ENCODE peak calls at places on chromosomes 4 and X, in eight cellular contexts. One of them, this sample, is unnamed.

GRCh38 chr4:24775209-24775608 is 20.2 kb upstream of the SOD3 start:
- DNase-seq in MM.1S: no peak
- DNase-seq in pancreas: no peak
- DNase-seq in right cardiac atrium: no peak
- DNase-seq in lower lobe of right lung: no peak
- DNase-seq in lower leg skin: no peak
- DNase-seq in astrocyte: no peak
- DNase-seq in BJ: no peak
- DNase-seq in this sample: no peak

GRCh38 chrX:150256297-150256650 is 106.8 kb upstream of the MAMLD1 start:
- DNase-seq in lower lobe of right lung: no peak
- DNase-seq in MM.1S: no peak
- DNase-seq in pancreas: no peak
- DNase-seq in astrocyte: no peak
- DNase-seq in right cardiac atrium: no peak
- DNase-seq in BJ: no peak
- DNase-seq in lower leg skin: no peak
- DNase-seq in this sample: no peak

GRCh38 chrX:44306336-44306735 is 37.1 kb downstream of the EFHC2 start:
- DNase-seq in right cardiac atrium: no peak
- DNase-seq in MM.1S: no peak
- DNase-seq in BJ: no peak
- DNase-seq in lower leg skin: peak; percentile 24
- DNase-seq in lower lobe of right lung: no peak
- DNase-seq in pancreas: no peak
- DNase-seq in astrocyte: peak; percentile 4
- DNase-seq in this sample: no peak

GRCh38 chr4:14772388-14772787 is 229.9 kb upstream of the CPEB2 start:
- DNase-seq in astrocyte: no peak
- DNase-seq in right cardiac atrium: no peak
- DNase-seq in pancreas: no peak
- DNase-seq in BJ: no peak
- DNase-seq in lower leg skin: no peak
- DNase-seq in MM.1S: no peak
- DNase-seq in lower lobe of right lung: no peak
- DNase-seq in this sample: no peak

GRCh38 chrX:15158736-15159406 is 111.0 kb downstream of the ASB9 start:
- DNase-seq in right cardiac atrium: no peak
- DNase-seq in MM.1S: peak; percentile 44
- DNase-seq in lower lobe of right lung: no peak
- DNase-seq in pancreas: no peak
- DNase-seq in astrocyte: no peak
- DNase-seq in lower leg skin: no peak
- DNase-seq in BJ: no peak
- DNase-seq in this sample: no peak

GRCh38 chr4:67576538-67576937 is 18.0 kb downstream of the STAP1 start:
- DNase-seq in BJ: no peak
- DNase-seq in lower leg skin: no peak
- DNase-seq in pancreas: no peak
- DNase-seq in lower lobe of right lung: no peak
- DNase-seq in right cardiac atrium: no peak
- DNase-seq in astrocyte: no peak
- DNase-seq in MM.1S: peak; percentile 32
- DNase-seq in this sample: no peak

GRCh38 chr4:153318696-153319320 is 25.7 kb upstream of the MND1 start:
- DNase-seq in BJ: peak; percentile 4
- DNase-seq in lower lobe of right lung: no peak
- DNase-seq in astrocyte: peak; percentile 14
- DNase-seq in pancreas: no peak
- DNase-seq in lower leg skin: no peak
- DNase-seq in right cardiac atrium: no peak
- DNase-seq in MM.1S: peak; percentile 47
- DNase-seq in this sample: no peak

GRCh38 chr4:38092701-38093100 is 132.5 kb downstream of the PTTG2 start:
- DNase-seq in pancreas: no peak
- DNase-seq in astrocyte: peak; percentile 70
- DNase-seq in MM.1S: no peak
- DNase-seq in BJ: no peak
- DNase-seq in lower leg skin: no peak
- DNase-seq in lower lobe of right lung: no peak
- DNase-seq in right cardiac atrium: no peak
- DNase-seq in this sample: no peak

GRCh38 chrX:103151799-103152198 is 58.9 kb upstream of the NXF3 start:
- DNase-seq in lower lobe of right lung: no peak
- DNase-seq in pancreas: no peak
- DNase-seq in right cardiac atrium: no peak
- DNase-seq in lower leg skin: no peak
- DNase-seq in astrocyte: no peak
- DNase-seq in MM.1S: no peak
- DNase-seq in BJ: no peak
- DNase-seq in this sample: no peak

GRCh38 chrX:85375333-85375738 is 4.1 kb downstream of the POF1B start:
- DNase-seq in MM.1S: no peak
- DNase-seq in lower lobe of right lung: no peak
- DNase-seq in right cardiac atrium: no peak
- DNase-seq in astrocyte: no peak
- DNase-seq in lower leg skin: no peak
- DNase-seq in BJ: no peak
- DNase-seq in pancreas: no peak
- DNase-seq in this sample: no peak

GRCh38 chrX:39900788-39901170 is 197.0 kb downstream of the BCOR start:
- DNase-seq in MM.1S: no peak
- DNase-seq in lower leg skin: no peak
- DNase-seq in astrocyte: no peak
- DNase-seq in BJ: no peak
- DNase-seq in lower lobe of right lung: no peak
- DNase-seq in right cardiac atrium: no peak
- DNase-seq in pancreas: no peak
- DNase-seq in this sample: no peak

GRCh38 chr4:156362581-156362980 is 408.9 kb upstream of the CTSO start:
- DNase-seq in pancreas: no peak
- DNase-seq in lower lobe of right lung: no peak
- DNase-seq in MM.1S: no peak
- DNase-seq in right cardiac atrium: no peak
- DNase-seq in astrocyte: peak; percentile 54
- DNase-seq in lower leg skin: no peak
- DNase-seq in BJ: peak; percentile 15
- DNase-seq in this sample: no peak

GRCh38 chr4:153823483-153823882 is 34.6 kb upstream of the SFRP2 start:
- DNase-seq in right cardiac atrium: no peak
- DNase-seq in pancreas: no peak
- DNase-seq in lower leg skin: no peak
- DNase-seq in lower lobe of right lung: no peak
- DNase-seq in MM.1S: no peak
- DNase-seq in BJ: no peak
- DNase-seq in astrocyte: no peak
- DNase-seq in this sample: no peak

GRCh38 chr4:106522839-106523238 is 154.3 kb upstream of the GIMD1 start:
- DNase-seq in astrocyte: no peak
- DNase-seq in right cardiac atrium: no peak
- DNase-seq in BJ: no peak
- DNase-seq in lower leg skin: no peak
- DNase-seq in pancreas: no peak
- DNase-seq in MM.1S: no peak
- DNase-seq in lower lobe of right lung: no peak
- DNase-seq in this sample: no peak

GRCh38 chrX:85111347-85111746 is 107.7 kb downstream of the APOOL start:
- DNase-seq in MM.1S: peak; percentile 46
- DNase-seq in lower lobe of right lung: no peak
- DNase-seq in lower leg skin: no peak
- DNase-seq in right cardiac atrium: no peak
- DNase-seq in BJ: no peak
- DNase-seq in astrocyte: no peak
- DNase-seq in pancreas: no peak
- DNase-seq in this sample: no peak

GRCh38 chrX:281166-281999 is at the start of gene PLCXD1:
- DNase-seq in MM.1S: peak; percentile 21
- DNase-seq in lower leg skin: no peak
- DNase-seq in pancreas: no peak
- DNase-seq in lower lobe of right lung: peak; percentile 49
- DNase-seq in BJ: no peak
- DNase-seq in right cardiac atrium: peak; percentile 70
- DNase-seq in astrocyte: no peak
- DNase-seq in this sample: peak; percentile 37

GRCh38 chrX:274904-275475 is 6.2 kb upstream of the PLCXD1 start:
- DNase-seq in astrocyte: no peak
- DNase-seq in right cardiac atrium: no peak
- DNase-seq in pancreas: no peak
- DNase-seq in lower lobe of right lung: peak; percentile 83
- DNase-seq in lower leg skin: no peak
- DNase-seq in BJ: no peak
- DNase-seq in MM.1S: no peak
- DNase-seq in this sample: no peak

GRCh38 chrX:275967-276587 is 5.1 kb upstream of the PLCXD1 start:
- DNase-seq in BJ: no peak
- DNase-seq in MM.1S: no peak
- DNase-seq in pancreas: peak; percentile 88
- DNase-seq in lower lobe of right lung: peak; percentile 92
- DNase-seq in astrocyte: peak; percentile 22
- DNase-seq in right cardiac atrium: peak; percentile 93
- DNase-seq in lower leg skin: peak; percentile 76
- DNase-seq in this sample: peak; percentile 56

GRCh38 chrX:275476-275966 is 5.7 kb upstream of the PLCXD1 start:
- DNase-seq in BJ: no peak
- DNase-seq in pancreas: no peak
- DNase-seq in lower lobe of right lung: peak; percentile 58
- DNase-seq in MM.1S: no peak
- DNase-seq in lower leg skin: no peak
- DNase-seq in right cardiac atrium: no peak
- DNase-seq in astrocyte: no peak
- DNase-seq in this sample: no peak

GRCh38 chrX:276588-277171 is 4.5 kb upstream of the PLCXD1 start:
- DNase-seq in right cardiac atrium: no peak
- DNase-seq in astrocyte: peak; percentile 38
- DNase-seq in MM.1S: no peak
- DNase-seq in BJ: no peak
- DNase-seq in lower lobe of right lung: peak; percentile 77
- DNase-seq in pancreas: peak; percentile 65
- DNase-seq in lower leg skin: no peak
- DNase-seq in this sample: peak; percentile 20
- H3K4me3 ChIP-seq in right cardiac atrium: peak overlapping the region; percentile 64
- H3K4me3 ChIP-seq in astrocyte: peak overlapping the region; percentile 51
- H3K4me3 ChIP-seq in MM.1S: peak overlapping the region; percentile 69
- H3K4me3 ChIP-seq in BJ: peak overlapping the region; percentile 63
- H3K4me3 ChIP-seq in lower lobe of right lung: peak overlapping the region; percentile 79
- H3K4me3 ChIP-seq in pancreas: peak overlapping the region; percentile 69
- H3K4me3 ChIP-seq in lower leg skin: peak overlapping the region; percentile 49
- H3K4me3 ChIP-seq in this sample: peak overlapping the region; percentile 35

GRCh38 chrX:12946838-12947544 is 27.9 kb upstream of the TMSB4X start:
- DNase-seq in right cardiac atrium: peak; percentile 77
- DNase-seq in BJ: no peak
- DNase-seq in pancreas: peak; percentile 53
- DNase-seq in MM.1S: peak; percentile 65
- DNase-seq in lower leg skin: peak; percentile 64
- DNase-seq in astrocyte: peak; percentile 71
- DNase-seq in lower lobe of right lung: no peak
- DNase-seq in this sample: no peak
- H3K4me3 ChIP-seq in right cardiac atrium: no peak overlapping the region
- H3K4me3 ChIP-seq in BJ: no peak overlapping the region
- H3K4me3 ChIP-seq in pancreas: no peak overlapping the region
- H3K4me3 ChIP-seq in MM.1S: no peak overlapping the region
- H3K4me3 ChIP-seq in lower leg skin: no peak overlapping the region
- H3K4me3 ChIP-seq in astrocyte: no peak overlapping the region
- H3K4me3 ChIP-seq in lower lobe of right lung: no peak overlapping the region
- H3K4me3 ChIP-seq in this sample: no peak overlapping the region

DNA sequence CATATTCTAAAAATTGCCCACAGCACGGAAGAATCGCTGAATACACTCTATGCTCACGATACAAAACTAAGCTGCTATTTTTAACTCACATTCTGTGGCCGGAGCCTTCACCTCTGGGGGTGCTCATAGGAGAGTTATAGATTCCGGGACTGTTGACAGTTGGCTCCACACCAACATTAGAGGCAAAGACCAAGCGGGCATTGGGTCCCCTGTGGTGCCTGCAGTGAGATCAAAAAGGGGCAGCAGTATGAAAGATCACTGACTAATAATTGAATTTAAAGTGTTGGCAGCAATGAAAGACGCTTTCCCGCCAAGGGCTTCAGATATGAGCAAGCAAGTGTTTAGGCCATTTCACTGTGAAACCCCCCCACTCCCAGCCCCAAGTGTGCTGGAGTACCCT is 146.0 kb downstream of the TMEM144 start:
- DNase-seq in astrocyte: peak; percentile 16
- DNase-seq in lower lobe of right lung: no peak
- DNase-seq in BJ: no peak
- DNase-seq in pancreas: no peak
- DNase-seq in right cardiac atrium: no peak
- DNase-seq in MM.1S: no peak
- DNase-seq in lower leg skin: no peak
- DNase-seq in this sample: no peak
- H3K4me3 ChIP-seq in astrocyte: no peak overlapping the region
- H3K4me3 ChIP-seq in lower lobe of right lung: no peak overlapping the region
- H3K4me3 ChIP-seq in BJ: no peak overlapping the region
- H3K4me3 ChIP-seq in pancreas: no peak overlapping the region
- H3K4me3 ChIP-seq in right cardiac atrium: no peak overlapping the region
- H3K4me3 ChIP-seq in MM.1S: no peak overlapping the region
- H3K4me3 ChIP-seq in lower leg skin: no peak overlapping the region
- H3K4me3 ChIP-seq in this sample: no peak overlapping the region

GRCh38 chrX:71533514-71533849 is 578 bp downstream of the OGT start:
- DNase-seq in lower lobe of right lung: no peak
- DNase-seq in BJ: no peak
- DNase-seq in lower leg skin: no peak
- DNase-seq in pancreas: no peak
- DNase-seq in astrocyte: no peak
- DNase-seq in MM.1S: no peak
- DNase-seq in right cardiac atrium: no peak
- DNase-seq in this sample: no peak

GRCh38 chrX:71533850-71534515 is 1.1 kb downstream of the OGT start:
- DNase-seq in BJ: no peak
- DNase-seq in lower leg skin: peak; percentile 27
- DNase-seq in pancreas: no peak
- DNase-seq in right cardiac atrium: peak; percentile 81
- DNase-seq in MM.1S: peak; percentile 54
- DNase-seq in lower lobe of right lung: peak; percentile 45
- DNase-seq in astrocyte: peak; percentile 40
- DNase-seq in this sample: peak; percentile 48

GRCh38 chrX:71537743-71538142 is 4.8 kb downstream of the OGT start:
- DNase-seq in lower lobe of right lung: no peak
- DNase-seq in MM.1S: no peak
- DNase-seq in right cardiac atrium: no peak
- DNase-seq in BJ: no peak
- DNase-seq in astrocyte: no peak
- DNase-seq in pancreas: no peak
- DNase-seq in lower leg skin: no peak
- DNase-seq in this sample: no peak

GRCh38 chrX:71534773-71535544 is 2.1 kb downstream of the OGT start:
- DNase-seq in lower leg skin: no peak
- DNase-seq in MM.1S: no peak
- DNase-seq in pancreas: no peak
- DNase-seq in right cardiac atrium: no peak
- DNase-seq in BJ: no peak
- DNase-seq in lower lobe of right lung: no peak
- DNase-seq in astrocyte: no peak
- DNase-seq in this sample: no peak

DNA sequence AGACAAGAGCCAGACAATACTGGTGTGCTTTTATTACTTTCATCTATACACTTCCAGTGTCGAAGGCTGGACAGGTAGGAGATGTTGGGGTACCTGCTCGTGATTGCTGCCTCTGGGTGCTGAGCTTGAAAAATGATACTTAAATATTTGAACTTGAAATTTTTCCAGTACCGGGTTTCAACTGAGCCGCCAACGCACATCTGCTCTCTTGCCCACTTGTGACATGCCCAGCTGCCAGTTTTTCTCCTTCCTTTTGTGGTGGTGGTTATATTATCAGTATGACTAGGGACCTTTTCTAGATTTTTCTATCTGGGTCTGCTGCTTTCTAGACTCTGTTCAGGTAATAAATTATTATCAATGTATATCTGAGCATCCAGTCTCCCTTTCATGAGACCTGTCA is 3.4 kb downstream of the OGT start:
- DNase-seq in lower lobe of right lung: no peak
- DNase-seq in pancreas: no peak
- DNase-seq in lower leg skin: no peak
- DNase-seq in right cardiac atrium: no peak
- DNase-seq in MM.1S: peak; percentile 21
- DNase-seq in BJ: no peak
- DNase-seq in astrocyte: no peak
- DNase-seq in this sample: no peak
- H3K4me3 ChIP-seq in lower lobe of right lung: peak overlapping the region; percentile 75
- H3K4me3 ChIP-seq in pancreas: peak overlapping the region; percentile 61
- H3K4me3 ChIP-seq in lower leg skin: no peak overlapping the region
- H3K4me3 ChIP-seq in right cardiac atrium: peak overlapping the region; percentile 35
- H3K4me3 ChIP-seq in MM.1S: peak overlapping the region; percentile 97
- H3K4me3 ChIP-seq in BJ: peak overlapping the region; percentile 31
- H3K4me3 ChIP-seq in astrocyte: peak overlapping the region; percentile 95
- H3K4me3 ChIP-seq in this sample: peak overlapping the region; percentile 81

This sample was measured in dorsolateral prefrontal cortex.